ENCODE peak calls at places on chromosomes 4 and X, in seven cellular contexts. D, V, G, O, S, Y and C are unnamed samples.

GRCh38 chr4:125780159-125780558 is 465.4 kb downstream of the FAT4 start:
- DNase-seq in D (no peak), V (no peak), G (no peak), O (no peak), S (no peak), Y (no peak), C (no peak)

GRCh38 chrX:627510-627964 is 3.1 kb upstream of the SHOX start:
- DNase-seq in D (no peak), V (no peak), G (no peak), O (no peak), S (no peak), Y (no peak), C (no peak)

GRCh38 chr4:41294445-41295062 is 37.8 kb downstream of the UCHL1 start:
- DNase-seq in D (peak; percentile 61), V (no peak), G (peak; percentile 4), O (no peak), S (no peak), Y (no peak), C (no peak)

GRCh38 chrX:9577555-9577954 is 112.7 kb downstream of the TBL1X start:
- DNase-seq in D (no peak), V (no peak), G (no peak), O (no peak), S (no peak), Y (no peak), C (no peak)

GRCh38 chrX:63784902-63785692 is at the start of gene ARHGEF9:
- DNase-seq in D (no peak), V (peak; percentile 13), G (no peak), O (peak; percentile 8), S (peak; percentile 1), Y (no peak), C (no peak)

GRCh38 chr4:5037553-5038551 is 13.4 kb upstream of the STK32B start:
- DNase-seq in D (peak; percentile 85), V (no peak), G (peak; percentile 91), O (no peak), S (peak; percentile 88), Y (no peak), C (no peak)

GRCh38 chr4:142373610-142374009 is 472.5 kb downstream of the INPP4B start:
- DNase-seq in D (no peak), V (no peak), G (no peak), O (no peak), S (peak; percentile 24), Y (no peak), C (no peak)

GRCh38 chrX:65668362-65669310 is 1.2 kb downstream of the MSN start:
- DNase-seq in D (peak; percentile 77), V (peak; percentile 79), G (peak; percentile 85), O (peak; percentile 79), S (peak; percentile 77), Y (peak; percentile 31), C (peak; percentile 89)

GRCh38 chr4:92304636-92305035 is 870 bp downstream of the GRID2 start:
- DNase-seq in D (no peak), V (no peak), G (no peak), O (no peak), S (no peak), Y (no peak), C (no peak)

GRCh38 chrX:43655961-43656494 is at the start of gene MAOA:
- DNase-seq in D (no peak), V (no peak), G (no peak), O (peak; percentile 34), S (peak; percentile 60), Y (peak; percentile 5), C (peak; percentile 81)

GRCh38 chrX:30488092-30488491 is 89.5 kb downstream of the TASL start:
- DNase-seq in D (peak; percentile 26), V (no peak), G (peak; percentile 46), O (no peak), S (no peak), Y (no peak), C (no peak)

GRCh38 chrX:46649421-46650260 is 76.1 kb downstream of the CHST7 start:
- DNase-seq in D (no peak), V (no peak), G (peak; percentile 3), O (no peak), S (peak; percentile 68), Y (no peak), C (no peak)

GRCh38 chrX:153374426-153374825 is 26.7 kb downstream of the PNMA6E start:
- DNase-seq in D (no peak), V (no peak), G (no peak), O (no peak), S (peak; percentile 5), Y (no peak), C (peak; percentile 17)